ENCODE peak calls at places on chromosome 9, in four cellular contexts. O is A549, G is neuronal stem cell, F is aorta. W is an unnamed sample.

GRCh38 chr9:34465468-34465867 is 6.9 kb downstream of the DNAI1 start:
- DNase-seq in O (no peak), G (no peak), F (no peak), W (no peak)

GRCh38 chr9:121133104-121133816 is 58.5 kb downstream of the CNTRL start:
- DNase-seq in O (no peak), G (no peak), F (peak; percentile 54), W (no peak)

GRCh38 chr9:112078432-112078831 is 96.7 kb downstream of the SUSD1 start:
- DNase-seq in O (no peak), G (no peak), F (no peak), W (no peak)

GRCh38 chr9:5099466-5099865 is 86.0 kb downstream of the INSL6 start:
- DNase-seq in O (no peak), G (no peak), F (no peak), W (no peak)

GRCh38 chr9:79577969-79578723 is 6.4 kb downstream of the TLE4 start:
- DNase-seq in O (no peak), G (no peak), F (no peak), W (no peak)

GRCh38 chr9:126459546-126459945 is 132.9 kb downstream of the MVB12B start:
- DNase-seq in O (no peak), G (no peak), F (no peak), W (no peak)

GRCh38 chr9:137833721-137834613 is 43.6 kb upstream of the CACNA1B start:
- DNase-seq in O (no peak), G (no peak), F (no peak), W (no peak)

GRCh38 chr9:116953271-116953670 is 266.2 kb downstream of the TRIM32 start:
- DNase-seq in O (no peak), G (no peak), F (no peak), W (no peak)

GRCh38 chr9:121743441-121744001 is 92.1 kb downstream of the DAB2IP start:
- DNase-seq in O (peak; percentile 96), G (peak; percentile 81), F (peak; percentile 94), W (peak; percentile 88)

GRCh38 chr9:118058227-118058626 is 354.0 kb downstream of the TLR4 start:
- DNase-seq in O (no peak), G (no peak), F (no peak), W (no peak)

GRCh38 chr9:97895695-97896332 is 26.5 kb downstream of the TRMO start:
- DNase-seq in O (peak; percentile 32), G (no peak), F (no peak), W (no peak)

GRCh38 chr9:76560481-76560891 is 101.5 kb downstream of the GCNT1 start:
- DNase-seq in O (no peak), G (no peak), F (no peak), W (no peak)

GRCh38 chr9:108694191-108694590 is 161.6 kb downstream of the ACTL7B start:
- DNase-seq in O (no peak), G (no peak), F (no peak), W (no peak)

GRCh38 chr9:89313842-89314241 is 2.8 kb downstream of the CKS2 start:
- DNase-seq in O (no peak), G (no peak), F (no peak), W (peak; percentile 21)

GRCh38 chr9:14270358-14271077 is 43.4 kb downstream of the NFIB start:
- DNase-seq in O (no peak), G (no peak), F (no peak), W (peak; percentile 60)

GRCh38 chr9:14271078-14271673 is 42.8 kb downstream of the NFIB start:
- DNase-seq in O (no peak), G (no peak), F (no peak), W (peak; percentile 90)

GRCh38 chr9:14275331-14275730 is 38.6 kb downstream of the NFIB start:
- DNase-seq in O (no peak), G (no peak), F (no peak), W (no peak)

GRCh38 chr9:14269911-14270310 is 44.0 kb downstream of the NFIB start:
- DNase-seq in O (no peak), G (no peak), F (no peak), W (no peak)

GRCh38 chr9:14272924-14273528 is 40.9 kb downstream of the NFIB start:
- DNase-seq in O (no peak), G (no peak), F (no peak), W (no peak)
- H3K4me3 ChIP-seq in O (no peak overlapping the region), G (no peak overlapping the region), F (no peak overlapping the region), W (no peak overlapping the region)

GRCh38 chr9:128100581-128100980 is 26.9 kb downstream of the PTGES2 start:
- DNase-seq in O (no peak), G (no peak), F (peak; percentile 58), W (no peak)
- H3K4me3 ChIP-seq in O (no peak overlapping the region), G (no peak overlapping the region), F (no peak overlapping the region), W (no peak overlapping the region)

GRCh38 chr9:90981726-90982125 is 180.1 kb downstream of the SYK start:
- DNase-seq in O (no peak), G (no peak), F (no peak), W (no peak)

GRCh38 chr9:90975666-90976538 is 174.3 kb downstream of the SYK start:
- DNase-seq in O (no peak), G (no peak), F (no peak), W (no peak)

GRCh38 chr9:90983394-90983793 is 181.8 kb downstream of the SYK start:
- DNase-seq in O (no peak), G (no peak), F (no peak), W (no peak)

GRCh38 chr9:90979138-90979551 is 177.5 kb downstream of the SYK start:
- DNase-seq in O (no peak), G (no peak), F (no peak), W (no peak)

GRCh38 chr9:90979614-90980013 is 178.0 kb downstream of the SYK start:
- DNase-seq in O (no peak), G (no peak), F (no peak), W (no peak)
- H3K4me3 ChIP-seq in O (no peak overlapping the region), G (no peak overlapping the region), F (no peak overlapping the region), W (no peak overlapping the region)

GRCh38 chr9:92762196-92762595 is 2.4 kb downstream of the BICD2 start:
- DNase-seq in O (no peak), G (no peak), F (no peak), W (no peak)
- H3K4me3 ChIP-seq in O (no peak overlapping the region), G (no peak overlapping the region), F (no peak overlapping the region), W (no peak overlapping the region)

GRCh38 chr9:32180597-32180996 is 203.8 kb upstream of the ACO1 start:
- DNase-seq in O (no peak), G (no peak), F (no peak), W (no peak)

GRCh38 chr9:32177389-32177788 is 207.1 kb upstream of the ACO1 start:
- DNase-seq in O (no peak), G (no peak), F (no peak), W (no peak)
- H3K4me3 ChIP-seq in O (no peak overlapping the region), G (no peak overlapping the region), F (no peak overlapping the region), W (no peak overlapping the region)